ENCODE peak calls at places on chromosomes 5 and 9, in eight cellular contexts. Q is K562; Y is anterior cingulate cortex; V is substantia nigra; F is Caco-2; P is activated effector memory CD4-positive, alpha-beta T cell treated with anti-CD3 and anti-CD28 coated beads, Interleukin-2, amount 50 U/mL, for 16 hours; U is HTR-8/SVneo; T is AG08396. W is an unnamed sample.

GRCh38 chr5:108531367-108532211 is 149.7 kb upstream of the FBXL17 start:
- DNase-seq in F (peak), U (no peak), Y (no peak), Q (peak), V (no peak), P (no peak), T (no peak), W (no peak)

GRCh38 chr9:27033815-27034403 is 28.4 kb upstream of the LRRC19 start:
- DNase-seq in F (peak), U (peak), Y (no peak), T (peak), Q (peak), V (peak), P (peak), W (no peak)

GRCh38 chr9:127064335-127064734 is 58.1 kb downstream of the ANGPTL2 start:
- DNase-seq in Q (no peak), P (no peak), T (no peak), Y (no peak), V (no peak), F (no peak), U (no peak), W (no peak)

GRCh38 chr9:125125523-125125922 is 17.8 kb downstream of the SCAI start:
- DNase-seq in Y (no peak), F (no peak), V (no peak), U (no peak), T (no peak), Q (no peak), P (no peak), W (no peak)

GRCh38 chr5:172129174-172129764 is 58.8 kb downstream of the STK10 start:
- DNase-seq in T (no peak), V (no peak), P (peak), Q (no peak), Y (no peak), F (no peak), U (no peak), W (no peak)

GRCh38 chr5:73307645-73308346 is 134.8 kb downstream of the TMEM174 start:
- DNase-seq in V (no peak), U (no peak), Q (no peak), P (no peak), F (no peak), Y (no peak), T (no peak), W (no peak)

GRCh38 chr9:37566716-37567115 is 9.5 kb downstream of the FBXO10 start:
- DNase-seq in V (no peak), Y (no peak), P (no peak), U (no peak), Q (no peak), T (no peak), F (no peak), W (no peak)

GRCh38 chr9:37761511-37761910 is 7.9 kb downstream of the TRMT10B start:
- DNase-seq in P (no peak), Y (no peak), Q (no peak), T (no peak), V (no peak), U (no peak), F (no peak), W (no peak)

GRCh38 chr9:69671291-69671903 is 774 bp downstream of the APBA1 start:
- DNase-seq in U (no peak), P (no peak), Q (no peak), T (no peak), V (peak), F (no peak), Y (peak), W (no peak)

GRCh38 chr9:74497750-74498615 is 848 bp downstream of the RORB start:
- DNase-seq in P (no peak), F (no peak), Y (no peak), T (peak), Q (no peak), U (no peak), V (peak), W (no peak)

GRCh38 chr5:96093890-96094381 is 132.3 kb upstream of the ELL2 start:
- DNase-seq in T (no peak), P (no peak), F (no peak), Y (no peak), Q (no peak), V (no peak), U (no peak), W (no peak)

GRCh38 chr5:43305948-43306563 is 7.2 kb downstream of the HMGCS1 start:
- DNase-seq in F (peak), Q (peak), Y (no peak), U (peak), V (no peak), T (peak), P (no peak), W (peak)

GRCh38 chr9:68705636-68706578 is 867 bp downstream of the PIP5K1B start:
- DNase-seq in V (peak), F (no peak), P (no peak), Y (peak), U (no peak), T (peak), Q (peak), W (no peak)

GRCh38 chr9:2461886-2462285 is 159.7 kb upstream of the VLDLR start:
- DNase-seq in V (no peak), T (no peak), U (no peak), F (no peak), Q (no peak), Y (no peak), P (no peak), W (no peak)

GRCh38 chr5:51810592-51810991 is 427.3 kb downstream of the ISL1 start:
- DNase-seq in F (no peak), P (no peak), Q (no peak), V (no peak), U (no peak), Y (no peak), T (no peak), W (no peak)

GRCh38 chr9:123049589-123050222 is 16.2 kb downstream of the GPR21 start:
- DNase-seq in Y (no peak), P (no peak), T (peak), Q (no peak), F (no peak), V (no peak), U (peak), W (no peak)

GRCh38 chr9:132090771-132091170 is 11.1 kb upstream of the MED27 start:
- DNase-seq in U (no peak), F (no peak), P (no peak), Q (no peak), V (no peak), Y (no peak), T (no peak), W (no peak)

GRCh38 chr5:129460121-129460950 is at the start of gene ADAMTS19:
- DNase-seq in T (peak), V (peak), Q (no peak), Y (peak), F (peak), P (no peak), U (peak), W (peak)

GRCh38 chr5:424259-425110 is 18.5 kb upstream of the EXOC3 start:
- DNase-seq in Q (no peak), F (no peak), Y (no peak), V (no peak), U (no peak), P (peak), T (peak), W (no peak)

GRCh38 chr9:72858089-72858912 is 94.6 kb downstream of the ALDH1A1 start:
- DNase-seq in V (no peak), T (peak), U (no peak), Q (peak), Y (no peak), F (peak), P (no peak), W (no peak)

GRCh38 chr9:123389698-123390097 is 33.7 kb downstream of the CRB2 start:
- DNase-seq in V (no peak), Q (no peak), P (no peak), U (no peak), T (no peak), F (no peak), Y (no peak), W (no peak)

GRCh38 chr5:5436206-5436765 is 13.8 kb downstream of the ICE1 start:
- DNase-seq in U (no peak), Y (no peak), T (no peak), P (no peak), F (no peak), V (no peak), Q (no peak), W (no peak)

GRCh38 chr9:87909310-87910041 is 8.3 kb upstream of the SPATA31C1 start:
- DNase-seq in F (no peak), U (no peak), Q (no peak), P (no peak), V (no peak), T (no peak), Y (no peak), W (no peak)